ENCODE peak calls at places on chromosomes 4 and X, in seven cellular contexts. One of them, this sample, is unnamed.

GRCh38 chr4:52091811-52092210 is 40.7 kb downstream of the SPATA18 start:
- DNase-seq in bronchial epithelial cell: no peak
- DNase-seq in prostate gland: peak
- DNase-seq in upper lobe of right lung: no peak
- DNase-seq in transverse colon: no peak
- DNase-seq in coronary artery: no peak
- DNase-seq in ascending aorta: no peak
- DNase-seq in this sample: no peak

GRCh38 chr4:34939073-34939472 is 1305.2 kb downstream of the ARAP2 start:
- DNase-seq in bronchial epithelial cell: no peak
- DNase-seq in ascending aorta: no peak
- DNase-seq in upper lobe of right lung: no peak
- DNase-seq in coronary artery: no peak
- DNase-seq in transverse colon: no peak
- DNase-seq in prostate gland: no peak
- DNase-seq in this sample: no peak

GRCh38 chr4:99661907-99662306 is 4.3 kb upstream of the C4orf54 start:
- DNase-seq in prostate gland: no peak
- DNase-seq in coronary artery: no peak
- DNase-seq in transverse colon: no peak
- DNase-seq in ascending aorta: no peak
- DNase-seq in upper lobe of right lung: no peak
- DNase-seq in bronchial epithelial cell: no peak
- DNase-seq in this sample: no peak

GRCh38 chr4:54099287-54099958 is 540 bp upstream of the GSX2 start:
- DNase-seq in bronchial epithelial cell: no peak
- DNase-seq in ascending aorta: no peak
- DNase-seq in prostate gland: no peak
- DNase-seq in upper lobe of right lung: no peak
- DNase-seq in coronary artery: no peak
- DNase-seq in transverse colon: no peak
- DNase-seq in this sample: no peak

GRCh38 chr4:83386931-83387897 is 52.6 kb upstream of the HPSE start:
- DNase-seq in prostate gland: no peak
- DNase-seq in transverse colon: no peak
- DNase-seq in bronchial epithelial cell: peak
- DNase-seq in upper lobe of right lung: no peak
- DNase-seq in coronary artery: no peak
- DNase-seq in ascending aorta: no peak
- DNase-seq in this sample: no peak

GRCh38 chr4:98148856-98149255 is 5.6 kb upstream of the STPG2 start:
- DNase-seq in transverse colon: no peak
- DNase-seq in ascending aorta: no peak
- DNase-seq in prostate gland: no peak
- DNase-seq in coronary artery: no peak
- DNase-seq in bronchial epithelial cell: peak
- DNase-seq in upper lobe of right lung: no peak
- DNase-seq in this sample: no peak

GRCh38 chrX:50812995-50813842 is 775 bp downstream of the SHROOM4 start:
- DNase-seq in transverse colon: peak
- DNase-seq in bronchial epithelial cell: no peak
- DNase-seq in coronary artery: no peak
- DNase-seq in prostate gland: peak
- DNase-seq in upper lobe of right lung: peak
- DNase-seq in ascending aorta: peak
- DNase-seq in this sample: peak

GRCh38 chr4:174362340-174362739 is 78.6 kb downstream of the CEP44 start:
- DNase-seq in coronary artery: no peak
- DNase-seq in ascending aorta: no peak
- DNase-seq in prostate gland: no peak
- DNase-seq in upper lobe of right lung: no peak
- DNase-seq in transverse colon: no peak
- DNase-seq in bronchial epithelial cell: peak
- DNase-seq in this sample: no peak

GRCh38 chr4:20297246-20297645 is 45.5 kb downstream of the SLIT2 start:
- DNase-seq in ascending aorta: no peak
- DNase-seq in bronchial epithelial cell: no peak
- DNase-seq in upper lobe of right lung: no peak
- DNase-seq in prostate gland: no peak
- DNase-seq in coronary artery: no peak
- DNase-seq in transverse colon: no peak
- DNase-seq in this sample: no peak

GRCh38 chrX:49037883-49038475 is 5.2 kb downstream of the TFE3 start:
- DNase-seq in upper lobe of right lung: no peak
- DNase-seq in prostate gland: no peak
- DNase-seq in coronary artery: no peak
- DNase-seq in bronchial epithelial cell: peak
- DNase-seq in ascending aorta: no peak
- DNase-seq in transverse colon: no peak
- DNase-seq in this sample: no peak

GRCh38 chrX:106484233-106484632 is 127.5 kb upstream of the RADX start:
- DNase-seq in transverse colon: no peak
- DNase-seq in coronary artery: no peak
- DNase-seq in bronchial epithelial cell: peak
- DNase-seq in prostate gland: no peak
- DNase-seq in ascending aorta: no peak
- DNase-seq in upper lobe of right lung: no peak
- DNase-seq in this sample: no peak

GRCh38 chrX:43703211-43703791 is 47.2 kb downstream of the MAOA start:
- DNase-seq in prostate gland: no peak
- DNase-seq in upper lobe of right lung: no peak
- DNase-seq in ascending aorta: no peak
- DNase-seq in bronchial epithelial cell: peak
- DNase-seq in coronary artery: no peak
- DNase-seq in transverse colon: no peak
- DNase-seq in this sample: no peak

GRCh38 chr4:119682080-119682479 is 53.5 kb upstream of the PDE5A start:
- DNase-seq in coronary artery: no peak
- DNase-seq in prostate gland: no peak
- DNase-seq in bronchial epithelial cell: no peak
- DNase-seq in ascending aorta: no peak
- DNase-seq in upper lobe of right lung: no peak
- DNase-seq in transverse colon: no peak
- DNase-seq in this sample: no peak

GRCh38 chr4:186900980-186901379 is 177.3 kb upstream of the FAT1 start:
- DNase-seq in coronary artery: no peak
- DNase-seq in ascending aorta: no peak
- DNase-seq in prostate gland: no peak
- DNase-seq in bronchial epithelial cell: no peak
- DNase-seq in transverse colon: no peak
- DNase-seq in upper lobe of right lung: no peak
- DNase-seq in this sample: no peak

GRCh38 chrX:38206036-38206435 is 14.6 kb downstream of the SRPX start:
- DNase-seq in transverse colon: no peak
- DNase-seq in ascending aorta: no peak
- DNase-seq in bronchial epithelial cell: no peak
- DNase-seq in prostate gland: no peak
- DNase-seq in coronary artery: no peak
- DNase-seq in upper lobe of right lung: no peak
- DNase-seq in this sample: no peak

GRCh38 chrX:70030242-70030823 is 19.4 kb downstream of the AWAT2 start:
- DNase-seq in coronary artery: no peak
- DNase-seq in upper lobe of right lung: no peak
- DNase-seq in bronchial epithelial cell: peak
- DNase-seq in ascending aorta: no peak
- DNase-seq in prostate gland: peak
- DNase-seq in transverse colon: peak
- DNase-seq in this sample: peak

GRCh38 chr4:24394041-24394440 is 190.3 kb downstream of the DHX15 start:
- DNase-seq in transverse colon: no peak
- DNase-seq in coronary artery: no peak
- DNase-seq in prostate gland: no peak
- DNase-seq in ascending aorta: no peak
- DNase-seq in upper lobe of right lung: no peak
- DNase-seq in bronchial epithelial cell: peak
- DNase-seq in this sample: no peak

GRCh38 chr4:143438710-143439109 is 74.8 kb upstream of the SMARCA5 start:
- DNase-seq in coronary artery: no peak
- DNase-seq in upper lobe of right lung: no peak
- DNase-seq in transverse colon: no peak
- DNase-seq in ascending aorta: no peak
- DNase-seq in prostate gland: no peak
- DNase-seq in bronchial epithelial cell: peak
- DNase-seq in this sample: no peak

GRCh38 chrX:47723689-47724088 is 64.7 kb upstream of the UXT start:
- DNase-seq in upper lobe of right lung: no peak
- DNase-seq in bronchial epithelial cell: no peak
- DNase-seq in ascending aorta: no peak
- DNase-seq in coronary artery: no peak
- DNase-seq in prostate gland: no peak
- DNase-seq in transverse colon: no peak
- DNase-seq in this sample: peak

GRCh38 chr4:244471-244870 is 60.8 kb downstream of the ZNF732 start:
- DNase-seq in ascending aorta: peak
- DNase-seq in prostate gland: no peak
- DNase-seq in transverse colon: peak
- DNase-seq in upper lobe of right lung: no peak
- DNase-seq in bronchial epithelial cell: no peak
- DNase-seq in coronary artery: no peak
- DNase-seq in this sample: no peak

GRCh38 chrX:131734621-131735020 is 190.7 kb downstream of the OR13H1 start:
- DNase-seq in prostate gland: no peak
- DNase-seq in upper lobe of right lung: no peak
- DNase-seq in bronchial epithelial cell: no peak
- DNase-seq in coronary artery: peak
- DNase-seq in ascending aorta: peak
- DNase-seq in transverse colon: peak
- DNase-seq in this sample: no peak

GRCh38 chrX:83845397-83845796 is 15.5 kb upstream of the CYLC1 start:
- DNase-seq in bronchial epithelial cell: peak
- DNase-seq in coronary artery: no peak
- DNase-seq in upper lobe of right lung: no peak
- DNase-seq in ascending aorta: no peak
- DNase-seq in prostate gland: no peak
- DNase-seq in transverse colon: no peak
- DNase-seq in this sample: peak

GRCh38 chrX:3362956-3363355 is 16.5 kb upstream of the MXRA5 start:
- DNase-seq in ascending aorta: no peak
- DNase-seq in prostate gland: peak
- DNase-seq in bronchial epithelial cell: peak
- DNase-seq in upper lobe of right lung: no peak
- DNase-seq in coronary artery: no peak
- DNase-seq in transverse colon: no peak
- DNase-seq in this sample: no peak

DNA sequence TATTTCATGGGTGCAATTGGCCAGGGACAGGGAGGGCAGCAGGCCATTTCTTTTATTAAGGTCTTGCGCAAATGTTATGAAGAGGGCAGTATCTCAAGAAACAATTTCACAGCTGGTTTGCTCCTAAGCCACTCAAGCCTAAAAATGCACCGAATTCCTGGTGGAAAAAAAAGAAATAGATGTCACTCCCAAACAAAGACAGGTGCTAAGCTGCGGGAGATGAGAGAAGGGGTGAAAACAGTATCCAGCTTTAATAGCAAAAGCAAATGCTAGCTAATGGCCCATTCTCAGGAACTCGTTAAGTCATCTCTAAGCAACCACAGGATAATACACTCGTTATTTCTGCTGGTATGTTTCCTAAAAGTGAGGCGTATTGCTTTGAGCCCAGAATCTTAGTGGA is 116.4 kb downstream of the ARX start:
- DNase-seq in upper lobe of right lung: no peak
- DNase-seq in bronchial epithelial cell: no peak
- DNase-seq in transverse colon: no peak
- DNase-seq in coronary artery: no peak
- DNase-seq in prostate gland: no peak
- DNase-seq in ascending aorta: no peak
- DNase-seq in this sample: no peak
- TF ChIP-seq CTCF in upper lobe of right lung: no peak
- TF ChIP-seq CTCF in bronchial epithelial cell: no peak
- TF ChIP-seq CTCF in transverse colon: no peak
- TF ChIP-seq CTCF in coronary artery: no peak
- TF ChIP-seq CTCF in prostate gland: no peak
- TF ChIP-seq CTCF in ascending aorta: no peak
- TF ChIP-seq CTCF in this sample: no peak

GRCh38 chrX:72131317-72132294 is at the start of gene RTL5:
- DNase-seq in transverse colon: peak
- DNase-seq in coronary artery: peak
- DNase-seq in upper lobe of right lung: peak
- DNase-seq in prostate gland: peak
- DNase-seq in bronchial epithelial cell: peak
- DNase-seq in ascending aorta: peak
- DNase-seq in this sample: peak
- TF ChIP-seq CTCF in transverse colon: no peak
- TF ChIP-seq CTCF in coronary artery: no peak
- TF ChIP-seq CTCF in upper lobe of right lung: peak
- TF ChIP-seq CTCF in prostate gland: no peak
- TF ChIP-seq CTCF in bronchial epithelial cell: no peak
- TF ChIP-seq CTCF in ascending aorta: no peak
- TF ChIP-seq CTCF in this sample: no peak

DNA sequence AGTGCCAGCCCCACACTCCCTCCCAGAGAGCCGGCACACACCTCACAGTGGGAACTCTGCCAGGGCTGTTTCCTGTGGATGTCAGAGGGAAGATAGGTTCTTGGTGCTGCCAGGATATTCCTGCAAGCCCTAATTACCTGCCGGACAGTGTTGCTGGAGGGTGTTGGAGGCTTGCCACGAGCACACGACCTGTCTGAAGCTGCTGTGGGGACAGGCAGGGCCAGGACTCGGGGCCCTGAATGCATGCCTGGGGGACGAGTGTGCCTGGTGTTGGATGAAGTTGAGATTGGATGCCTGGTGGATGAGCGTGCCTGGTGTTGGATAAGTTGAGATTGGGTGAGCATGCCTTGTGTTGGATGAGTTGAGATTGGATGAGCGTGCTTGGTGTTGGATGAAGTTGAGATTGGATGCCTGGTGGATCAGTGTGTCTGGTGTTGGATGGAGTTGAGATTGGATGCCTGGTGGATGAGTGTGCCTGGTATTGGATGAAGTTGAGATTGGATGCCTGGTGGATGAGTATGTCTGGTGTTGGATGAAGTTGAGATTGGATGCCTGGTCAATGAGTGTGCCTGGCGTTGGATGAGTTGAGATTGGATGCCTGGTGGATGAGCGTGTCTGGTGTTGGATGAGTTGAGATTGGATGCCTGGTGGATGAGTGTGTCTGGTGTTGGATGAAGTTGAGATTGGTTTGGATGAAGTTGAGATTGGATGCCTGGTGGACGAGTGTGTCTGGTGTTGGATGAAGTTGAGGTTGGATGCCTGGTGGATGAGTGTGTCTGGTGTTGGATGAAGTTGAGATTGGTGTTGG is 23.2 kb upstream of the UVSSA start:
- DNase-seq in ascending aorta: peak
- DNase-seq in coronary artery: no peak
- DNase-seq in prostate gland: no peak
- DNase-seq in upper lobe of right lung: peak
- DNase-seq in bronchial epithelial cell: peak
- DNase-seq in transverse colon: no peak
- DNase-seq in this sample: no peak
- TF ChIP-seq CTCF in ascending aorta: no peak
- TF ChIP-seq CTCF in coronary artery: no peak
- TF ChIP-seq CTCF in prostate gland: no peak
- TF ChIP-seq CTCF in upper lobe of right lung: no peak
- TF ChIP-seq CTCF in bronchial epithelial cell: no peak
- TF ChIP-seq CTCF in transverse colon: no peak
- TF ChIP-seq CTCF in this sample: no peak

DNA sequence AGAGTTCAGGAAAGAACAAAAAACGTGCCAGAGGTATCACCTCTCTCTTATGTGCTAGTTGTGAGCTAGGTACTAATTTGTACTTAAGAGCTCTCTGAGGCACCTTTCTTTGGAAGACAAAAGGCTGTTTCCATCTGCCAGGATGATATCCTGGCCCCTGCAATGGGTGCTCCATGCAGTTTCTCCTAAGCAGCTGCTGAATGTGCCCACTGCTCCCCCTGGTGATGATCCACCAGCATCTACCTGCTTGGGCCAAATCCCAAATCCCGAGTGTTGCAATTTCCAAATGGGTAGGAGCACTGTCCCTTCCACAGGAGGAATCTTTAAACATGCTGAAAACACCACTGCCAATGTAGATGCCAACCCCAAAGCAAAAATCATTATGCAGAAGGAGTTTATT is 69.4 kb upstream of the C4orf50 start:
- DNase-seq in coronary artery: peak
- DNase-seq in ascending aorta: no peak
- DNase-seq in upper lobe of right lung: no peak
- DNase-seq in transverse colon: no peak
- DNase-seq in prostate gland: peak
- DNase-seq in bronchial epithelial cell: peak
- DNase-seq in this sample: peak
- TF ChIP-seq CTCF in coronary artery: no peak
- TF ChIP-seq CTCF in ascending aorta: no peak
- TF ChIP-seq CTCF in upper lobe of right lung: peak
- TF ChIP-seq CTCF in transverse colon: no peak
- TF ChIP-seq CTCF in prostate gland: no peak
- TF ChIP-seq CTCF in bronchial epithelial cell: peak
- TF ChIP-seq CTCF in this sample: peak